ENCODE peak calls at places on chromosomes 5 and 9, in nine cellular contexts. H is GM12865, Z is astrocyte of the cerebellum, N is heart right ventricle, S is psoas muscle, X is mammary epithelial cell, G is pancreas, Y is MM.1S, K is foreskin fibroblast. J is an unnamed sample.

GRCh38 chr5:175825906-175826305 is 45.5 kb upstream of the CPLX2 start:
- DNase-seq in S (no peak), Y (no peak), K (no peak), H (no peak), X (no peak), G (no peak), N (no peak), Z (no peak), J (no peak)

GRCh38 chr9:12185856-12186255 is 507.3 kb upstream of the TYRP1 start:
- DNase-seq in Y (no peak), X (no peak), N (no peak), H (no peak), S (no peak), G (no peak), Z (no peak), K (peak), J (no peak)

GRCh38 chr9:136359774-136360718 is 3.5 kb downstream of the DNLZ start:
- DNase-seq in Z (no peak), G (no peak), K (no peak), X (peak), Y (no peak), H (no peak), N (no peak), S (no peak), J (no peak)

GRCh38 chr9:126248680-126249079 is 77.9 kb upstream of the MVB12B start:
- DNase-seq in G (no peak), N (no peak), Y (no peak), X (peak), K (peak), H (no peak), Z (peak), S (no peak), J (peak)

GRCh38 chr5:33936004-33936380 is 194 bp upstream of the RXFP3 start:
- DNase-seq in H (peak), N (peak), X (peak), S (peak), Y (peak), Z (peak), K (peak), G (peak), J (no peak)

GRCh38 chr9:96321515-96321914 is 19.5 kb upstream of the HSD17B3 start:
- DNase-seq in H (no peak), K (no peak), N (no peak), Y (no peak), S (no peak), X (no peak), Z (no peak), G (no peak), J (no peak)

GRCh38 chr9:27457445-27457844 is 66.6 kb upstream of the IFNK start:
- DNase-seq in S (no peak), K (no peak), Y (no peak), Z (no peak), N (peak), H (no peak), G (peak), X (no peak), J (no peak)

GRCh38 chr9:132894857-132895846 is 16.5 kb downstream of the SPACA9 start:
- DNase-seq in X (no peak), H (no peak), N (no peak), Y (no peak), K (no peak), Z (no peak), G (no peak), S (no peak), J (no peak)

GRCh38 chr5:140011297-140011802 is 31.7 kb downstream of the NRG2 start:
- DNase-seq in N (peak), Y (peak), Z (no peak), H (peak), K (no peak), S (peak), G (peak), X (peak), J (no peak)

GRCh38 chr5:67358186-67358585 is 161.6 kb upstream of the CD180 start:
- DNase-seq in K (no peak), G (no peak), S (no peak), X (no peak), Z (no peak), N (no peak), H (no peak), Y (no peak), J (no peak)

GRCh38 chr5:139975942-139976341 is 67.2 kb downstream of the NRG2 start:
- DNase-seq in N (no peak), G (no peak), H (no peak), X (no peak), S (no peak), K (no peak), Z (no peak), Y (no peak), J (no peak)

DNA sequence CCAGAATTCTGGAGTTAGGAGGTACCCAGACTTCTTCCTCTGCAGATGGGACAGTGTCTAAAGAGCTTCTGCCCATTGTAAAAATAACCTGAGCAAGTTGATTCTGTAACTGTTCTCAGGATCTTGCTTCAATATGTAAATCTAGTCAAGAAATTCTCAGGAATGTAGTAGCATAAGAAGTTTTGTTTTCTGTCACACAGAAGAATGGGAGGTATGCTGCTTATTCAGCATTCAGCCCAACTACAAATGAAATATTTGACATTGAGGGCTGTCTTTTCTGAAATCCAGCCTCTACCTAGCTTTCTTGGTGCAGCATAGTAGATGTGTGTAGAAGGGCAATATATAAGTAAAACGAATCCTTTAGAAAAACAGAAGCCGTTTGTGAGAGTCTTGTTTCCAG is 13.8 kb downstream of the MACIR start:
- DNase-seq in K (no peak), N (no peak), Y (no peak), H (no peak), G (no peak), X (no peak), Z (no peak), S (no peak), J (no peak)
- H3K4me3 ChIP-seq in K (no peak), N (no peak), Y (no peak), H (no peak), G (no peak), X (no peak), Z (no peak), S (no peak), J (no peak)

GRCh38 chr9:124764774-124765438 is 6.2 kb downstream of the NR6A1 start:
- DNase-seq in X (no peak), G (no peak), N (no peak), K (no peak), H (peak), Y (peak), Z (no peak), S (no peak), J (no peak)
- TF ChIP-seq CTCF in X (peak), G (no peak), N (no peak), K (peak), H (peak), Y (peak), Z (peak), S (no peak), J (peak)

GRCh38 chr9:20608582-20608981 is 13.7 kb downstream of the MLLT3 start:
- DNase-seq in X (no peak), S (no peak), G (no peak), Y (no peak), K (no peak), Z (no peak), H (no peak), N (no peak), J (no peak)

GRCh38 chr9:20614602-20615216 is 7.6 kb downstream of the MLLT3 start:
- DNase-seq in N (no peak), K (no peak), Z (no peak), X (no peak), G (no peak), S (no peak), Y (no peak), H (no peak), J (no peak)

GRCh38 chr9:20616808-20617207 is 5.5 kb downstream of the MLLT3 start:
- DNase-seq in N (no peak), G (no peak), K (no peak), S (no peak), Z (no peak), Y (no peak), H (no peak), X (no peak), J (no peak)

GRCh38 chr9:20606637-20607036 is 15.7 kb downstream of the MLLT3 start:
- DNase-seq in H (no peak), Y (no peak), G (peak), N (peak), X (no peak), S (no peak), K (no peak), Z (no peak), J (no peak)

DNA sequence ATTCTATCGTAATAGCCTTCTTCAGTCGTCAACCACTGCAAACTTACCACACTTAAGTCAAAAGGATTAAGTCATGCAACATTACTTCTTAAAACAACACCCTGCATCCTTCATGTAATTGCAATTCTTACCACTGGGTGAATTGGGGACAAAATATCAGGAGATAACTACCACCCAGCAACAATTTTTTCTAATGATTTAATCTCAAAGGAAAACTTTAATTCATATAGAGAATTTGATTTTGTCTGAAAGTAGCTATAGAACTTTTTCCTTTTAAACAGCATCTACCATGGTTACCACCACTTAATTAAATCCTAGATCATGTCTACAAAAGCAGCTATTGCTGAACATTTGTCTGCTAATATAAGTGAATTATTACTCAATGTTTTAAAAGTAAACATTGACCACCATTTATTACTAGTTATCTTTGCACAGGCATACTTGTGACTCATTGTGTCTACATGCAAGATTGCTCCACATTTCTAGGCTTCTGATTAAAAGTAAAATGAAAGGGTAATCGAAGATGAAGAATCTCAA is 10.5 kb downstream of the MLLT3 start:
- DNase-seq in K (peak), H (peak), X (peak), G (no peak), N (no peak), S (no peak), Y (no peak), Z (no peak), J (no peak)
- H3K4me3 ChIP-seq in K (no peak), H (no peak), X (no peak), G (no peak), N (no peak), S (no peak), Y (no peak), Z (no peak), J (no peak)

DNA sequence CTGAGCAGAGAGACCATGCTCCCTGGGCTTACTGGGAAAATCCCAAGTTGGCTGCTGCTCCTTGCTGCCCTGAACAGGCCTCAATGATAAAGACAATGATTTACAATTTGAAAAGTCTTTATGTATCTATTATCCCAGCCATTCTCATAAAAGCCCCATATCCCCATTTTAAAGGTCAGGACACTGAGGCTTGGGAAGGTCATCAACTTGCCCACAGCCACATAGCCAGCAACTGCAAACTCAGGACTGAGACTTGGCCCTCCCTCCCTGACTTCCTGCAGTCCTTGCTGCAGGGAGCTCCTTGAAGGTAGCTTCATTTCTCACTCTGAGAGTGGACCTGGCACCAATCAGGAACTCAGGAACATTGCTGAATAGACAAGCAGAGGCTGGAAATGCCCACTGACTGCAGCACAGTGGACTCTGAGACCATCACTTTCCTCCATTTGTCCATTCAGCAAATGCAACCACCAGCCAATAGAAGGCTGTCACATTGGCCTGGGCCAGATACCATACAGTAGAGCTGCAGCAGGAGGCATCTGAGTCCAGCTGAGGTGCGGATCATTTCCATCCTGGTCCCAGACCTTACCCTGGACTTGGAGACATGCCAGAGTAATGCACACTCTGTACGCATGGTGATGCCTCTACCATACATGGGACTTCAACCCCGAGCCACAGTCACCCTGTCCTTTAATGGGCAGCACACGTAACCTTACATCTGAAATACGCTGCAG is 18.3 kb downstream of the TNIP1 start:
- DNase-seq in K (no peak), N (no peak), Y (no peak), Z (no peak), X (no peak), H (no peak), G (no peak), S (peak), J (no peak)
- TF ChIP-seq CTCF in K (no peak), N (no peak), Y (no peak), Z (no peak), X (no peak), H (no peak), G (no peak), S (no peak), J (no peak)

J was measured in AG09309.